ENCODE peak calls at places on chromosomes 6 and 20, in six cellular contexts. One of them, this sample, is unnamed.
A peak's percentile ranks its signal among the peaks of the same experiment; 100 is the strongest.

GRCh38 chr6:169420912-169421543 is 167.4 kb upstream of the THBS2 start:
- DNase-seq in CD8-positive, alpha-beta T cell: no peak
- DNase-seq in HepG2: peak; percentile 22
- DNase-seq in A549: no peak
- DNase-seq in GM13977: no peak
- DNase-seq in WTC11: peak; percentile 74
- DNase-seq in this sample: no peak

GRCh38 chr6:166297606-166298005 is 10.6 kb downstream of the PRR18 start:
- DNase-seq in A549: no peak
- DNase-seq in GM13977: no peak
- DNase-seq in WTC11: no peak
- DNase-seq in CD8-positive, alpha-beta T cell: no peak
- DNase-seq in HepG2: no peak
- DNase-seq in this sample: no peak

GRCh38 chr20:8388146-8388545 is 256.1 kb downstream of the PLCB1 start:
- DNase-seq in GM13977: no peak
- DNase-seq in HepG2: no peak
- DNase-seq in CD8-positive, alpha-beta T cell: no peak
- DNase-seq in WTC11: no peak
- DNase-seq in A549: no peak
- DNase-seq in this sample: no peak

GRCh38 chr6:82712826-82713225 is 349.2 kb downstream of the TPBG start:
- DNase-seq in GM13977: peak; percentile 32
- DNase-seq in WTC11: no peak
- DNase-seq in A549: no peak
- DNase-seq in HepG2: no peak
- DNase-seq in CD8-positive, alpha-beta T cell: no peak
- DNase-seq in this sample: peak; percentile 32

GRCh38 chr6:107668826-107669474 is 155.2 kb downstream of the SCML4 start:
- DNase-seq in HepG2: no peak
- DNase-seq in CD8-positive, alpha-beta T cell: no peak
- DNase-seq in A549: no peak
- DNase-seq in WTC11: no peak
- DNase-seq in GM13977: peak; percentile 75
- DNase-seq in this sample: peak; percentile 76

GRCh38 chr20:33022733-33023438 is 8.6 kb upstream of the BPIFB6 start:
- DNase-seq in GM13977: no peak
- DNase-seq in A549: no peak
- DNase-seq in WTC11: no peak
- DNase-seq in CD8-positive, alpha-beta T cell: no peak
- DNase-seq in HepG2: no peak
- DNase-seq in this sample: no peak

GRCh38 chr6:89311853-89312531 is 3.1 kb downstream of the GABRR2 start:
- DNase-seq in CD8-positive, alpha-beta T cell: no peak
- DNase-seq in A549: no peak
- DNase-seq in WTC11: peak; percentile 70
- DNase-seq in HepG2: peak; percentile 40
- DNase-seq in GM13977: no peak
- DNase-seq in this sample: no peak

GRCh38 chr6:36607782-36608386 is 13.7 kb downstream of the SRSF3 start:
- DNase-seq in HepG2: no peak
- DNase-seq in WTC11: peak; percentile 9
- DNase-seq in GM13977: no peak
- DNase-seq in A549: no peak
- DNase-seq in CD8-positive, alpha-beta T cell: no peak
- DNase-seq in this sample: no peak

GRCh38 chr20:50121858-50122271 is 8.9 kb upstream of the UBE2V1 start:
- DNase-seq in A549: peak; percentile 65
- DNase-seq in CD8-positive, alpha-beta T cell: no peak
- DNase-seq in GM13977: no peak
- DNase-seq in HepG2: no peak
- DNase-seq in WTC11: no peak
- DNase-seq in this sample: no peak

GRCh38 chr6:156848533-156848932 is 71.4 kb downstream of the ARID1B start:
- DNase-seq in GM13977: no peak
- DNase-seq in HepG2: no peak
- DNase-seq in WTC11: no peak
- DNase-seq in CD8-positive, alpha-beta T cell: no peak
- DNase-seq in A549: no peak
- DNase-seq in this sample: no peak

GRCh38 chr6:76942203-76942971 is 520.9 kb downstream of the HTR1B start:
- DNase-seq in GM13977: no peak
- DNase-seq in A549: no peak
- DNase-seq in CD8-positive, alpha-beta T cell: no peak
- DNase-seq in WTC11: no peak
- DNase-seq in HepG2: no peak
- DNase-seq in this sample: no peak

GRCh38 chr6:11869656-11870340 is 91.2 kb upstream of the ADTRP start:
- DNase-seq in A549: no peak
- DNase-seq in WTC11: no peak
- DNase-seq in CD8-positive, alpha-beta T cell: no peak
- DNase-seq in GM13977: no peak
- DNase-seq in HepG2: no peak
- DNase-seq in this sample: no peak

GRCh38 chr6:42450314-42451145 is 1.2 kb downstream of the TRERF1 start:
- DNase-seq in CD8-positive, alpha-beta T cell: no peak
- DNase-seq in A549: no peak
- DNase-seq in HepG2: no peak
- DNase-seq in GM13977: no peak
- DNase-seq in WTC11: no peak
- DNase-seq in this sample: no peak

GRCh38 chr6:129989396-129989795 is 29.0 kb upstream of the L3MBTL3 start:
- DNase-seq in GM13977: no peak
- DNase-seq in WTC11: no peak
- DNase-seq in A549: no peak
- DNase-seq in CD8-positive, alpha-beta T cell: no peak
- DNase-seq in HepG2: no peak
- DNase-seq in this sample: no peak

GRCh38 chr20:12748359-12748994 is 260.3 kb upstream of the SPTLC3 start:
- DNase-seq in CD8-positive, alpha-beta T cell: no peak
- DNase-seq in WTC11: no peak
- DNase-seq in GM13977: no peak
- DNase-seq in A549: no peak
- DNase-seq in HepG2: no peak
- DNase-seq in this sample: no peak

GRCh38 chr6:128358111-128358780 is 162.2 kb downstream of the PTPRK start:
- DNase-seq in A549: no peak
- DNase-seq in GM13977: no peak
- DNase-seq in CD8-positive, alpha-beta T cell: no peak
- DNase-seq in WTC11: no peak
- DNase-seq in HepG2: no peak
- DNase-seq in this sample: no peak

GRCh38 chr6:149888113-149888512 is 9.8 kb downstream of the RAET1E start:
- DNase-seq in GM13977: no peak
- DNase-seq in A549: peak; percentile 81
- DNase-seq in CD8-positive, alpha-beta T cell: no peak
- DNase-seq in WTC11: no peak
- DNase-seq in HepG2: no peak
- DNase-seq in this sample: no peak

GRCh38 chr20:25227317-25227831 is 20.5 kb upstream of the PYGB start:
- DNase-seq in WTC11: no peak
- DNase-seq in CD8-positive, alpha-beta T cell: no peak
- DNase-seq in GM13977: no peak
- DNase-seq in A549: peak; percentile 68
- DNase-seq in HepG2: peak; percentile 94
- DNase-seq in this sample: no peak

GRCh38 chr20:19692685-19693119 is 65.4 kb upstream of the RIN2 start:
- DNase-seq in A549: peak; percentile 61
- DNase-seq in WTC11: peak; percentile 76
- DNase-seq in GM13977: peak; percentile 56
- DNase-seq in CD8-positive, alpha-beta T cell: peak; percentile 25
- DNase-seq in HepG2: peak; percentile 37
- DNase-seq in this sample: peak; percentile 66

GRCh38 chr6:4449409-4449808 is 314.0 kb upstream of the ECI2 start:
- DNase-seq in HepG2: no peak
- DNase-seq in GM13977: no peak
- DNase-seq in WTC11: no peak
- DNase-seq in CD8-positive, alpha-beta T cell: no peak
- DNase-seq in A549: no peak
- DNase-seq in this sample: no peak

GRCh38 chr6:125020385-125020784 is 58.1 kb downstream of the RNF217 start:
- DNase-seq in WTC11: no peak
- DNase-seq in A549: no peak
- DNase-seq in CD8-positive, alpha-beta T cell: no peak
- DNase-seq in HepG2: no peak
- DNase-seq in GM13977: no peak
- DNase-seq in this sample: no peak
- TF ChIP-seq CTCF in WTC11: no peak
- TF ChIP-seq CTCF in A549: no peak
- TF ChIP-seq CTCF in CD8-positive, alpha-beta T cell: no peak
- TF ChIP-seq CTCF in HepG2: no peak
- TF ChIP-seq CTCF in GM13977: no peak
- TF ChIP-seq CTCF in this sample: no peak

GRCh38 chr6:9062581-9062980 is 627.2 kb upstream of the SLC35B3 start:
- DNase-seq in HepG2: no peak
- DNase-seq in GM13977: no peak
- DNase-seq in CD8-positive, alpha-beta T cell: no peak
- DNase-seq in WTC11: no peak
- DNase-seq in A549: no peak
- DNase-seq in this sample: no peak

GRCh38 chr6:9064156-9064555 is 628.8 kb upstream of the SLC35B3 start:
- DNase-seq in GM13977: no peak
- DNase-seq in A549: no peak
- DNase-seq in WTC11: no peak
- DNase-seq in CD8-positive, alpha-beta T cell: no peak
- DNase-seq in HepG2: no peak
- DNase-seq in this sample: no peak
- TF ChIP-seq CTCF in GM13977: no peak
- TF ChIP-seq CTCF in A549: no peak
- TF ChIP-seq CTCF in WTC11: no peak
- TF ChIP-seq CTCF in CD8-positive, alpha-beta T cell: no peak
- TF ChIP-seq CTCF in HepG2: no peak
- TF ChIP-seq CTCF in this sample: no peak

DNA sequence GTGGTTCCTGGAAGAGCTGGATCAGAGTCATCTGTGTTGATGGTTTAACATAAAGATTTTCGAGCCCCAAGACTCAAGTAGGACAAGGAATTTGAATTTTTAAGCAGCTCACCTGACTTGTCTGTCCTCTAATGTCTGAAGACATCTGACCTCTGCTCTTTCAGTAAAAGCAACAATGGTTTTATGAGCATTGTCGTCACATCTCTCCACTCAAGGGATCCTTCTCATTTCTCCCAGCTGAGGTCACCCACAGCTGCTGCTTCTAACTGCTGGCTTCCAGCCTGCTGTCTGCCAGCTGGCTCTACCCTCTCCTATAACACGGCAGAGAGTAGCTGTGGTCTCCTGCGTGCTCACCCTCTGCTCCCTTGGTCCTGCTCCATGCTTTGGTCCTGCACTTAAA is 24.7 kb upstream of the HDAC2 start:
- DNase-seq in HepG2: peak; percentile 19
- DNase-seq in WTC11: no peak
- DNase-seq in GM13977: no peak
- DNase-seq in CD8-positive, alpha-beta T cell: no peak
- DNase-seq in A549: peak; percentile 58
- DNase-seq in this sample: no peak
- TF ChIP-seq CTCF in HepG2: peak; percentile 25
- TF ChIP-seq CTCF in WTC11: no peak
- TF ChIP-seq CTCF in GM13977: no peak
- TF ChIP-seq CTCF in CD8-positive, alpha-beta T cell: no peak
- TF ChIP-seq CTCF in A549: no peak
- TF ChIP-seq CTCF in this sample: no peak

DNA sequence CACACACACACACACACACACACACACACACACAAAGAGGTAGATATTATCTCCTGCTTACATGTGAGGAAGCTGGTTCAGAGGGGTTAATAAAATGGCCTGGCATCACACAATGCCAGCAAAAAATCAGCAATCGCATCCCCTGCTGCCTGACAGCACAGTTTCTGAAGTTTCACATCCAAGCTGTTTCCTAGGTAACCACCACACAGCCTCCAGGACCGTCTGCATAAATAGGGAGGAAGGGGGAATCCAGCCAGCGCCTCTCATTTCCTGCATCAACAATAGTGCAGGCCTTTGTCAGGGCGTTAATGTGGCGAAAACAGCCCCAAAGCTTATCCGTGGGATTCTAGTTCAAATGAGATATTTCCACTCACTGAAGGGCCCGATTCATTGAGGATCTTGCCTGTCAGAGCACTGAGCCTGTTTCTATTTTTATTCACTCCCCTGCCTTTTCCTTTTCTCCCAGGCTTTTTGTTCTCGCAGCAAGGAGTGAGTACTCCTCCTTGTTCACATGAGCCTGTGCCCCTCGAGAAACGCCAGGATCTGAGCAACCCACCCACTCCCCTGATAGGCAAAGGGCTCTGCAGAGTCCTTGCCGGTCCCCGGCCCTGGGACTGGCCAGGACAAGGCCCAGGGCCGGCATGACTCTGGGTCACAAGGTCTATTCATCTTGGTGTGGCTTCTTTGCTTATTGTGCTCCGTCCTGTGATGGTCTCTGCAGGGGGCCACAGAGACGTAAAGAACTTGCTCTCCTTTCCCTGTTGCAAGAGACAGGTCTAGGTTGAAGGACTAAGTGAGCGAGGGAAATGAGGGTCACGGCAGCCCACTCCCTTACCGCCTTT is 32.7 kb downstream of the TUBB2B start:
- DNase-seq in GM13977: peak; percentile 45
- DNase-seq in A549: no peak
- DNase-seq in CD8-positive, alpha-beta T cell: no peak
- DNase-seq in HepG2: no peak
- DNase-seq in WTC11: no peak
- DNase-seq in this sample: peak; percentile 42
- TF ChIP-seq CTCF in GM13977: no peak
- TF ChIP-seq CTCF in A549: no peak
- TF ChIP-seq CTCF in CD8-positive, alpha-beta T cell: no peak
- TF ChIP-seq CTCF in HepG2: no peak
- TF ChIP-seq CTCF in WTC11: no peak
- TF ChIP-seq CTCF in this sample: no peak

DNA sequence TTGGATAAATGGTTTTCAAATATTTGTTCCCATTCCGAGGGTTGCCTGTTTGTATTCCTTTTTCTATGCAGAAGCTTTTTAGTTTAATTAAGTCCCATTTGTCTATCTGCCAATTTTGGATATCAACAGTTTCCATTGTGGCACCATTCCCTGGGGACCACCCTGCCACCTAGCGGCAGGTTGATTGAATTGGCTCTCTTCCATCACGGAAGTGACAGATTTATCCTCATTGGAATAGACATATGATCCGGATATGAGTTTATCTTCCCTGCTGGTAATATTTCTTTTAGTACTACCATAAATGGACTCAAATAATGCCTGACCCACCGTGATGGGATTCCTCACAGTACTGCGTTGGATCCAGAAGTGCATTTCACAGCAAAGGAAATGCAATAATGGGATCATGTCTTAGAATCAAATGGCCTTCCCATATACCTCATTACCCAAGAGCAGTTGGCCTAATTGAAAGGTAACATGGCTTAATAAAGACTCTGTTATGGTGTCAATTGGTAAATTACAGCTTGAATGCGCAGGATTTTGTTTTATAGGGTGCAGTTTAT is 327.0 kb downstream of the BMP2 start:
- DNase-seq in A549: peak; percentile 47
- DNase-seq in HepG2: peak; percentile 43
- DNase-seq in CD8-positive, alpha-beta T cell: no peak
- DNase-seq in WTC11: peak; percentile 64
- DNase-seq in GM13977: no peak
- DNase-seq in this sample: peak; percentile 4
- TF ChIP-seq CTCF in A549: peak; percentile 30
- TF ChIP-seq CTCF in HepG2: peak; percentile 79
- TF ChIP-seq CTCF in CD8-positive, alpha-beta T cell: no peak
- TF ChIP-seq CTCF in WTC11: peak; percentile 76
- TF ChIP-seq CTCF in GM13977: peak; percentile 67
- TF ChIP-seq CTCF in this sample: peak; percentile 54